ENCODE peak calls at places on chromosomes 4 and X, in seven cellular contexts. G is stimulated activated CD4-positive, alpha-beta T cell treated with anti-CD3 and anti-CD28 coated beads, Interleukin-4, amount 100 ng/mL, for 1 hour; N is AG04450; X is activated naive CD4-positive, alpha-beta T cell; R is fibroblast of pulmonary artery; S is GF-D8; D is stomach. W is an unnamed sample.

GRCh38 chr4:83114576-83114975 is at the start of gene PLAC8:
- DNase-seq in G (no peak), R (no peak), S (peak; percentile 81), N (no peak), X (no peak), D (peak; percentile 51), W (no peak)

GRCh38 chr4:129230836-129231235 is 134.9 kb downstream of the C4orf33 start:
- DNase-seq in X (no peak), R (no peak), S (no peak), G (no peak), D (no peak), N (no peak), W (no peak)

GRCh38 chr4:41256131-41256739 is 493 bp upstream of the UCHL1 start:
- DNase-seq in G (no peak), D (no peak), N (peak; percentile 26), R (peak; percentile 49), S (no peak), X (no peak), W (peak; percentile 36)

GRCh38 chr4:16667464-16667863 is 231.0 kb downstream of the LDB2 start:
- DNase-seq in D (no peak), N (peak; percentile 81), R (peak; percentile 64), S (no peak), G (no peak), X (no peak), W (peak; percentile 96)

GRCh38 chr4:40553995-40554394 is 75.7 kb downstream of the RBM47 start:
- DNase-seq in G (no peak), N (no peak), S (peak; percentile 33), D (no peak), R (no peak), X (no peak), W (no peak)

GRCh38 chr4:126956192-126956897 is 676.4 kb upstream of the INTU start:
- DNase-seq in X (no peak), G (no peak), D (no peak), S (no peak), R (no peak), N (no peak), W (no peak)

GRCh38 chr4:8434251-8435073 is 6.1 kb downstream of the ACOX3 start:
- DNase-seq in D (no peak), N (no peak), R (no peak), G (no peak), S (no peak), X (no peak), W (no peak)

GRCh38 chr4:835148-836002 is 9.4 kb upstream of the CPLX1 start:
- DNase-seq in R (no peak), S (no peak), D (peak; percentile 80), X (no peak), G (no peak), N (no peak), W (no peak)

GRCh38 chrX:124475358-124475757 is 129.0 kb downstream of the SH2D1A start:
- DNase-seq in X (no peak), N (no peak), S (no peak), R (no peak), G (no peak), D (no peak), W (no peak)

W was measured in GM23248.